ENCODE peak calls at places on chromosomes 13 and 19, in four cellular contexts. S, A, P and J are unnamed samples.

GRCh38 chr19:55777528-55777927 is 8.6 kb downstream of the RFPL4AL1 start:
- DNase-seq in S (no peak), A (no peak), P (no peak), J (no peak)

GRCh38 chr19:8641908-8642547 is 11.6 kb downstream of the NFILZ start:
- DNase-seq in S (no peak), A (no peak), P (peak), J (peak)

GRCh38 chr19:15529774-15530372 is 21.5 kb downstream of the CYP4F22 start:
- DNase-seq in S (no peak), A (no peak), P (peak), J (peak)

GRCh38 chr13:100349594-100349993 is 239.0 kb downstream of the GGACT start:
- DNase-seq in S (no peak), A (no peak), P (no peak), J (no peak)

GRCh38 chr19:17325881-17326594 is 8.6 kb downstream of the ANO8 start:
- DNase-seq in S (no peak), A (peak), P (peak), J (no peak)

GRCh38 chr13:108595416-108596257 is 33.8 kb upstream of the MYO16 start:
- DNase-seq in S (no peak), A (peak), P (peak), J (no peak)

GRCh38 chr13:75906315-75906714 is 270.2 kb downstream of the LMO7 start:
- DNase-seq in S (no peak), A (no peak), P (no peak), J (no peak)

GRCh38 chr19:11422163-11423068 is 3.3 kb upstream of the RGL3 start:
- DNase-seq in S (peak), A (peak), P (peak), J (peak)

GRCh38 chr19:56315076-56315828 is 613 bp upstream of the ZSCAN5A start:
- DNase-seq in S (peak), A (peak), P (peak), J (peak)

GRCh38 chr13:28579334-28579733 is 79.6 kb upstream of the POMP start:
- DNase-seq in S (no peak), A (no peak), P (no peak), J (no peak)

GRCh38 chr19:55600336-55601028 is 394 bp downstream of the ZNF524 start:
- DNase-seq in S (no peak), A (peak), P (no peak), J (peak)

GRCh38 chr13:48727252-48728011 is 73.7 kb downstream of the CYSLTR2 start:
- DNase-seq in S (no peak), A (no peak), P (peak), J (no peak)

GRCh38 chr19:13024126-13024957 is 29.1 kb downstream of the NFIX start:
- DNase-seq in S (no peak), A (no peak), P (peak), J (peak)

GRCh38 chr13:20182231-20182846 is 10.4 kb downstream of the GJB2 start:
- DNase-seq in S (peak), A (peak), P (peak), J (peak)

GRCh38 chr13:102772042-102772425 is 1.6 kb downstream of the TEX30 start:
- DNase-seq in S (no peak), A (no peak), P (no peak), J (no peak)

GRCh38 chr19:21709464-21709863 is 57.9 kb downstream of the ZNF100 start:
- DNase-seq in S (no peak), A (no peak), P (no peak), J (no peak)

GRCh38 chr19:6564393-6564792 is 26.6 kb downstream of the CD70 start:
- DNase-seq in S (no peak), A (no peak), P (peak), J (no peak)

GRCh38 chr19:10855879-10856522 is 7.8 kb downstream of the C19orf38 start:
- DNase-seq in S (no peak), A (no peak), P (no peak), J (peak)

GRCh38 chr13:25733696-25734435 is 317.9 kb downstream of the SHISA2 start:
- DNase-seq in S (no peak), A (no peak), P (no peak), J (no peak)

GRCh38 chr13:110268061-110268460 is 38.9 kb downstream of the COL4A1 start:
- DNase-seq in S (no peak), A (no peak), P (no peak), J (no peak)

GRCh38 chr13:33721719-33722118 is 96.2 kb upstream of the RFC3 start:
- DNase-seq in S (no peak), A (peak), P (peak), J (peak)

GRCh38 chr19:40445945-40446784 is 2.0 kb upstream of the SERTAD3 start:
- DNase-seq in S (no peak), A (no peak), P (peak), J (peak)

GRCh38 chr13:113452942-113453901 is at the start of gene ADPRHL1:
- DNase-seq in S (no peak), A (no peak), P (no peak), J (no peak)

GRCh38 chr13:92838786-92839185 is 387.8 kb upstream of the GPC6 start:
- DNase-seq in S (no peak), A (no peak), P (peak), J (peak)

GRCh38 chr13:39951301-39951700 is 295.8 kb downstream of the COG6 start:
- DNase-seq in S (no peak), A (no peak), P (no peak), J (no peak)

GRCh38 chr19:52296400-52296772 is 583 bp upstream of the ZNF480 start:
- DNase-seq in S (no peak), A (no peak), P (no peak), J (no peak)

GRCh38 chr19:917323-918151 is at the start of gene KISS1R:
- DNase-seq in S (no peak), A (no peak), P (no peak), J (no peak)

GRCh38 chr13:111210488-111210887 is 95.4 kb downstream of the ARHGEF7 start:
- DNase-seq in S (no peak), A (peak), P (peak), J (peak)

GRCh38 chr13:88919970-88920628 is 1248.9 kb downstream of the SLITRK5 start:
- DNase-seq in S (peak), A (no peak), P (no peak), J (no peak)

GRCh38 chr19:30679286-30679685 is 307.1 kb downstream of the ZNF536 start:
- DNase-seq in S (no peak), A (no peak), P (no peak), J (no peak)

GRCh38 chr13:50800091-50800739 is 43.3 kb downstream of the DLEU7 start:
- DNase-seq in S (no peak), A (peak), P (peak), J (no peak)

GRCh38 chr13:21011378-21011777 is 50.0 kb downstream of the LATS2 start:
- DNase-seq in S (no peak), A (no peak), P (peak), J (peak)

GRCh38 chr19:37012093-37012745 is 66.0 kb upstream of the ZNF420 start:
- DNase-seq in S (no peak), A (no peak), P (no peak), J (no peak)

GRCh38 chr19:38316477-38317067 is 825 bp upstream of the YIF1B start:
- DNase-seq in S (no peak), A (no peak), P (no peak), J (no peak)

GRCh38 chr19:10575011-10575716 is 6.4 kb upstream of the CDKN2D start:
- DNase-seq in S (no peak), A (no peak), P (no peak), J (no peak)

GRCh38 chr19:39737351-39737750 is 478 bp downstream of the CLC start:
- DNase-seq in S (no peak), A (no peak), P (no peak), J (no peak)

GRCh38 chr19:44557933-44558332 is 28.5 kb upstream of the CEACAM20 start:
- DNase-seq in S (no peak), A (no peak), P (no peak), J (no peak)

GRCh38 chr19:56671613-56671994 is at the start of gene ZNF835:
- DNase-seq in S (peak), A (peak), P (peak), J (peak)